ENCODE peak calls at places on chromosomes 1 and 21, in five cellular contexts. One of them, this sample, is unnamed. For H3K27me3, the result is how much of the 10 kb centered on the place peaks cover.

GRCh38 chr21:41488080-41488479 is 19.9 kb downstream of the TMPRSS2 start:
- DNase-seq in upper lobe of left lung: no peak
- DNase-seq in breast epithelium: no peak
- DNase-seq in HCT116: no peak
- DNase-seq in IMR-90: no peak
- DNase-seq in this sample: no peak

GRCh38 chr1:245126530-245126929 is 28.3 kb upstream of the KIF26B start:
- DNase-seq in HCT116: no peak
- DNase-seq in breast epithelium: no peak
- DNase-seq in IMR-90: no peak
- DNase-seq in upper lobe of left lung: no peak
- DNase-seq in this sample: no peak

GRCh38 chr1:85894651-85895050 is 186.4 kb upstream of the ZNHIT6 start:
- DNase-seq in HCT116: peak
- DNase-seq in IMR-90: peak
- DNase-seq in upper lobe of left lung: no peak
- DNase-seq in breast epithelium: no peak
- DNase-seq in this sample: no peak

GRCh38 chr1:46166521-46167462 is 8.1 kb upstream of the TSPAN1 start:
- DNase-seq in upper lobe of left lung: peak
- DNase-seq in breast epithelium: no peak
- DNase-seq in HCT116: no peak
- DNase-seq in IMR-90: no peak
- DNase-seq in this sample: peak

GRCh38 chr1:227996187-227996950 is 10.4 kb upstream of the WNT3A start:
- DNase-seq in IMR-90: no peak
- DNase-seq in HCT116: no peak
- DNase-seq in breast epithelium: peak
- DNase-seq in upper lobe of left lung: no peak
- DNase-seq in this sample: no peak

GRCh38 chr1:100443739-100444571 is 91.6 kb downstream of the CDC14A start:
- DNase-seq in breast epithelium: no peak
- DNase-seq in upper lobe of left lung: no peak
- DNase-seq in IMR-90: peak
- DNase-seq in HCT116: no peak
- DNase-seq in this sample: peak

GRCh38 chr1:163395767-163396166 is 74.0 kb downstream of the NUF2 start:
- DNase-seq in breast epithelium: no peak
- DNase-seq in upper lobe of left lung: no peak
- DNase-seq in IMR-90: no peak
- DNase-seq in HCT116: no peak
- DNase-seq in this sample: no peak

GRCh38 chr1:55245781-55246180 is 30.6 kb upstream of the USP24 start:
- DNase-seq in breast epithelium: peak
- DNase-seq in IMR-90: no peak
- DNase-seq in upper lobe of left lung: no peak
- DNase-seq in HCT116: no peak
- DNase-seq in this sample: no peak

GRCh38 chr1:101316276-101316675 is 79.5 kb downstream of the S1PR1 start:
- DNase-seq in breast epithelium: no peak
- DNase-seq in IMR-90: no peak
- DNase-seq in upper lobe of left lung: no peak
- DNase-seq in HCT116: no peak
- DNase-seq in this sample: no peak

GRCh38 chr1:71414229-71414628 is 333.4 kb upstream of the ZRANB2 start:
- DNase-seq in upper lobe of left lung: no peak
- DNase-seq in breast epithelium: no peak
- DNase-seq in HCT116: no peak
- DNase-seq in IMR-90: peak
- DNase-seq in this sample: no peak

GRCh38 chr1:36123357-36123756 is 1.7 kb downstream of the COL8A2 start:
- DNase-seq in IMR-90: no peak
- DNase-seq in HCT116: no peak
- DNase-seq in upper lobe of left lung: no peak
- DNase-seq in breast epithelium: no peak
- DNase-seq in this sample: no peak

GRCh38 chr1:196160066-196160795 is 448.0 kb downstream of the KCNT2 start:
- DNase-seq in HCT116: no peak
- DNase-seq in IMR-90: peak
- DNase-seq in upper lobe of left lung: no peak
- DNase-seq in breast epithelium: no peak
- DNase-seq in this sample: no peak

GRCh38 chr1:208008534-208008933 is 97.6 kb upstream of the CD34 start:
- DNase-seq in breast epithelium: no peak
- DNase-seq in HCT116: no peak
- DNase-seq in upper lobe of left lung: no peak
- DNase-seq in IMR-90: no peak
- DNase-seq in this sample: no peak

GRCh38 chr1:30758785-30759380 is 1.3 kb upstream of the LAPTM5 start:
- DNase-seq in upper lobe of left lung: no peak
- DNase-seq in HCT116: peak
- DNase-seq in breast epithelium: no peak
- DNase-seq in IMR-90: no peak
- DNase-seq in this sample: no peak

GRCh38 chr1:213821175-213821942 is 166.4 kb upstream of the PROX1 start:
- DNase-seq in upper lobe of left lung: no peak
- DNase-seq in IMR-90: no peak
- DNase-seq in HCT116: no peak
- DNase-seq in breast epithelium: no peak
- DNase-seq in this sample: no peak

GRCh38 chr21:25772680-25773079 is 37.9 kb downstream of the GABPA start:
- DNase-seq in IMR-90: no peak
- DNase-seq in upper lobe of left lung: no peak
- DNase-seq in breast epithelium: no peak
- DNase-seq in HCT116: no peak
- DNase-seq in this sample: no peak

GRCh38 chr1:156420209-156421061 is 51.4 kb downstream of the RHBG start:
- DNase-seq in upper lobe of left lung: peak
- DNase-seq in breast epithelium: no peak
- DNase-seq in IMR-90: no peak
- DNase-seq in HCT116: no peak
- DNase-seq in this sample: peak

GRCh38 chr1:162147760-162148159 is 78.3 kb downstream of the NOS1AP start:
- DNase-seq in breast epithelium: no peak
- DNase-seq in HCT116: no peak
- DNase-seq in IMR-90: no peak
- DNase-seq in upper lobe of left lung: no peak
- DNase-seq in this sample: no peak

GRCh38 chr1:185338719-185339622 is 21.9 kb upstream of the IVNS1ABP start:
- DNase-seq in IMR-90: no peak
- DNase-seq in HCT116: no peak
- DNase-seq in breast epithelium: no peak
- DNase-seq in upper lobe of left lung: no peak
- DNase-seq in this sample: peak

GRCh38 chr1:85576642-85577420 is 3.7 kb upstream of the CCN1 start:
- DNase-seq in breast epithelium: peak
- DNase-seq in upper lobe of left lung: peak
- DNase-seq in IMR-90: peak
- DNase-seq in HCT116: peak
- DNase-seq in this sample: no peak

GRCh38 chr21:37855568-37856391 is 60.5 kb downstream of the KCNJ6 start:
- DNase-seq in IMR-90: peak
- DNase-seq in breast epithelium: no peak
- DNase-seq in HCT116: no peak
- DNase-seq in upper lobe of left lung: no peak
- DNase-seq in this sample: no peak

GRCh38 chr1:93638981-93639380 is 42.7 kb downstream of the BCAR3 start:
- DNase-seq in IMR-90: no peak
- DNase-seq in breast epithelium: no peak
- DNase-seq in HCT116: no peak
- DNase-seq in upper lobe of left lung: no peak
- DNase-seq in this sample: no peak

GRCh38 chr21:29075706-29076447 is 2.4 kb upstream of the CCT8 start:
- DNase-seq in upper lobe of left lung: no peak
- DNase-seq in breast epithelium: no peak
- DNase-seq in IMR-90: peak
- DNase-seq in HCT116: peak
- DNase-seq in this sample: no peak

GRCh38 chr1:201561195-201561564 is 22.3 kb downstream of the NAV1 start:
- DNase-seq in HCT116: no peak
- DNase-seq in upper lobe of left lung: no peak
- DNase-seq in IMR-90: peak
- DNase-seq in breast epithelium: no peak
- DNase-seq in this sample: no peak

GRCh38 chr1:3548156-3548893 is 63.0 kb downstream of the MEGF6 start:
- DNase-seq in upper lobe of left lung: no peak
- DNase-seq in HCT116: no peak
- DNase-seq in IMR-90: peak
- DNase-seq in breast epithelium: no peak
- DNase-seq in this sample: no peak

GRCh38 chr1:92291372-92291999 is 7.3 kb downstream of the GLMN start:
- DNase-seq in HCT116: peak
- DNase-seq in breast epithelium: no peak
- DNase-seq in IMR-90: peak
- DNase-seq in upper lobe of left lung: no peak
- DNase-seq in this sample: peak

DNA sequence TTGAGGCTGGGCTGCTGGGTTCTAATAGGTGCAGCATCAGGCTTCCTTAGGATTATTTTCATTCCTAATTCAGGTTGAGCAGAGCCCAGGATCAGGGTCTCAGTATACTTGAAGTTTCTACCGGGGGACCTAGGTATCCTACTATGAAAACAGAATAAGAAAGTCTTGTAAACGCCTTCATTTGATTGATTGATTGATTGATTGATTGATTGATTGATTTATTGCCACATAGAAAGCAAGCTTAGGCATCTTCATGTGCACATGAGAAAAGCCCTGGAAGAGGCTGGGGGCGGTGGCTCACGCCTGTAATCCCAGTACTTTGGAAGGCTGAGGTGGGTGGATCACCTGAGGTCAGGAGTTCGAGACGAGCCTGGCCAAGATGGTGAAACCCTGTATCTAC is 97.4 kb upstream of the BMP8A start:
- DNase-seq in breast epithelium: no peak
- DNase-seq in HCT116: no peak
- DNase-seq in upper lobe of left lung: no peak
- DNase-seq in IMR-90: no peak
- DNase-seq in this sample: no peak
- H3K27ac ChIP-seq in breast epithelium: peak
- H3K27ac ChIP-seq in HCT116: peak
- H3K27ac ChIP-seq in upper lobe of left lung: peak
- H3K27ac ChIP-seq in IMR-90: no peak
- H3K27ac ChIP-seq in this sample: no peak

GRCh38 chr1:164756741-164757140 is 197.8 kb downstream of the PBX1 start:
- DNase-seq in HCT116: no peak
- DNase-seq in upper lobe of left lung: no peak
- DNase-seq in IMR-90: peak
- DNase-seq in breast epithelium: no peak
- DNase-seq in this sample: no peak

GRCh38 chr1:164753521-164754077 is 194.6 kb downstream of the PBX1 start:
- DNase-seq in breast epithelium: no peak
- DNase-seq in HCT116: no peak
- DNase-seq in upper lobe of left lung: no peak
- DNase-seq in IMR-90: no peak
- DNase-seq in this sample: no peak

GRCh38 chr1:164755674-164756073 is 196.7 kb downstream of the PBX1 start:
- DNase-seq in breast epithelium: no peak
- DNase-seq in IMR-90: no peak
- DNase-seq in upper lobe of left lung: no peak
- DNase-seq in HCT116: no peak
- DNase-seq in this sample: no peak

GRCh38 chr1:164757627-164758026 is 198.6 kb downstream of the PBX1 start:
- DNase-seq in upper lobe of left lung: no peak
- DNase-seq in HCT116: no peak
- DNase-seq in breast epithelium: no peak
- DNase-seq in IMR-90: no peak
- DNase-seq in this sample: no peak

GRCh38 chr1:164754088-164754600 is 195.2 kb downstream of the PBX1 start:
- DNase-seq in IMR-90: peak
- DNase-seq in HCT116: no peak
- DNase-seq in breast epithelium: no peak
- DNase-seq in upper lobe of left lung: no peak
- DNase-seq in this sample: no peak
- H3K4me3 ChIP-seq in IMR-90: no peak
- H3K4me3 ChIP-seq in HCT116: no peak
- H3K4me3 ChIP-seq in breast epithelium: peak
- H3K4me3 ChIP-seq in upper lobe of left lung: peak
- H3K4me3 ChIP-seq in this sample: no peak

DNA sequence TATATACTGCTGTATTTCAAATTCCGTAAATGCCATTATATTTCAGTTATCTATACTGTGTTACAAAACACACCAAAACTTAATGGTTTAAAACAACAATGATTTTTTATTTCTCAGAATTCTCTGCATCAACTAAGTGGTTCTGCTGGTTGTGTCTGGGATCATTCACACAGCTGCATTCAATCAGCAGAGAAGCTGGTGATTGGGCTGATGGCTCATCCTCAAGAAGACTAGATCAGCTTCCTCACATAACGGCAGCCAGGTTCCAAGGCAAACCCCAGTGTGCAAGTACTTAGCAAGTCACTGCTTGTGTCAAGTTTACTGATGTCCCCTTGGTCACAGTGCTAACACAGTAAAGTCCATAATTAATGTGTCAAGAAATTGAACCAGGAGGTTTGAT is 86.3 kb upstream of the VANGL1 start:
- DNase-seq in breast epithelium: no peak
- DNase-seq in HCT116: no peak
- DNase-seq in IMR-90: peak
- DNase-seq in upper lobe of left lung: no peak
- DNase-seq in this sample: no peak
- H3K27me3 ChIP-seq in breast epithelium: under half
- H3K27me3 ChIP-seq in HCT116: under half
- H3K27me3 ChIP-seq in IMR-90: under half
- H3K27me3 ChIP-seq in upper lobe of left lung: under half
- H3K27me3 ChIP-seq in this sample: under half

GRCh38 chr1:244011796-244012195 is 39.3 kb upstream of the ZBTB18 start:
- DNase-seq in upper lobe of left lung: no peak
- DNase-seq in HCT116: no peak
- DNase-seq in IMR-90: no peak
- DNase-seq in breast epithelium: no peak
- DNase-seq in this sample: no peak

GRCh38 chr1:244012232-244012631 is 38.9 kb upstream of the ZBTB18 start:
- DNase-seq in IMR-90: peak
- DNase-seq in breast epithelium: no peak
- DNase-seq in upper lobe of left lung: no peak
- DNase-seq in HCT116: no peak
- DNase-seq in this sample: no peak

GRCh38 chr1:244010599-244011211 is 40.4 kb upstream of the ZBTB18 start:
- DNase-seq in HCT116: no peak
- DNase-seq in upper lobe of left lung: no peak
- DNase-seq in IMR-90: no peak
- DNase-seq in breast epithelium: no peak
- DNase-seq in this sample: no peak

GRCh38 chr1:244010191-244010590 is 40.9 kb upstream of the ZBTB18 start:
- DNase-seq in breast epithelium: no peak
- DNase-seq in IMR-90: peak
- DNase-seq in HCT116: no peak
- DNase-seq in upper lobe of left lung: no peak
- DNase-seq in this sample: no peak

DNA sequence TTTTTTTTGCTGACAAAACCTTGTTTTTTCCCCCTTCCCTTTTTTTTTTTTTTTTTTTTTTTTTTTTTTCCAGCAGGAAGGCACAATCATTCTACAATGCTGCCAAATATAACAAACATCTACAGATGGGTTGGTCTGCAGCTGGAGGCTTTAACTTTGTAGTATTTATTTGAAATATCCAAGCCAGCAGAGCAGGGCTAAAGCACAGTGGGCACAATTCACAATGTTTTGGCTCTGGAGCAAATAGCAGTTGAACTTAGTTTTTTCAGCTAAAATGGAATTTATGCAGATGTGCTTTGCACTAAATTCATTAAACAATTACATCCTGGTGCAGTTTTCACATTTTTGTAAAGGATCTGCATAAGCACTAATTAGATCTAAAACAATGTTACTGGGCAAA is 39.8 kb upstream of the ZBTB18 start:
- DNase-seq in IMR-90: peak
- DNase-seq in HCT116: no peak
- DNase-seq in upper lobe of left lung: no peak
- DNase-seq in breast epithelium: no peak
- DNase-seq in this sample: no peak
- H3K27ac ChIP-seq in IMR-90: no peak
- H3K27ac ChIP-seq in HCT116: no peak
- H3K27ac ChIP-seq in upper lobe of left lung: no peak
- H3K27ac ChIP-seq in breast epithelium: no peak
- H3K27ac ChIP-seq in this sample: no peak